ENCODE peak calls at places on chromosomes 12 and 14, in ten cellular contexts. S is mammary epithelial cell, M is ascending aorta, V is Peyer's patch, P is tibial nerve, Y is OCI-LY7, H is pancreas, X is thyroid gland, U is left ventricle myocardium inferior, L is IMR-90. N is an unnamed sample.

GRCh38 chr14:103641181-103641580 is 12.2 kb downstream of the KLC1 start:
- DNase-seq in S (peak; percentile 87), M (no peak), V (no peak), P (no peak), Y (no peak), H (no peak), X (no peak), U (no peak), L (peak; percentile 82), N (no peak)

GRCh38 chr12:45598761-45599160 is 130.7 kb upstream of the ARID2 start:
- DNase-seq in S (no peak), M (no peak), V (no peak), P (no peak), Y (no peak), H (no peak), X (no peak), U (no peak), L (no peak), N (no peak)

GRCh38 chr12:76890407-76891143 is 11.8 kb upstream of the CSRP2 start:
- DNase-seq in S (peak; percentile 72), M (no peak), V (no peak), P (no peak), Y (no peak), H (no peak), X (no peak), U (no peak), L (no peak), N (no peak)

GRCh38 chr12:8699714-8700113 is 1.9 kb downstream of the RIMKLB start:
- DNase-seq in S (no peak), M (no peak), V (no peak), P (no peak), Y (peak; percentile 51), H (no peak), X (peak; percentile 38), U (no peak), L (no peak), N (no peak)

GRCh38 chr12:110756611-110757010 is 13.9 kb upstream of the PPP1CC start:
- DNase-seq in S (peak; percentile 37), M (no peak), V (no peak), P (no peak), Y (no peak), H (no peak), X (no peak), U (no peak), L (no peak), N (no peak)

GRCh38 chr12:113464852-113465719 is 6.6 kb downstream of the LHX5 start:
- DNase-seq in S (no peak), M (no peak), V (no peak), P (no peak), Y (no peak), H (no peak), X (no peak), U (no peak), L (no peak), N (no peak)

GRCh38 chr12:132444957-132445883 is 44.7 kb upstream of the FBRSL1 start:
- DNase-seq in S (no peak), M (no peak), V (no peak), P (peak; percentile 17), Y (peak; percentile 92), H (peak; percentile 29), X (peak; percentile 22), U (peak; percentile 24), L (no peak), N (no peak)

GRCh38 chr14:34498684-34499412 is 36.8 kb upstream of the SPTSSA start:
- DNase-seq in S (peak; percentile 43), M (no peak), V (no peak), P (no peak), Y (peak; percentile 38), H (no peak), X (no peak), U (no peak), L (peak; percentile 22), N (no peak)

GRCh38 chr14:34872822-34873590 is 2.2 kb downstream of the BAZ1A start:
- DNase-seq in S (peak; percentile 79), M (no peak), V (no peak), P (peak; percentile 12), Y (peak; percentile 23), H (no peak), X (peak; percentile 62), U (no peak), L (peak; percentile 69), N (no peak)

GRCh38 chr14:91036741-91037469 is 23.5 kb downstream of the RPS6KA5 start:
- DNase-seq in S (no peak), M (no peak), V (no peak), P (no peak), Y (no peak), H (no peak), X (no peak), U (no peak), L (no peak), N (no peak)

GRCh38 chr12:49939307-49939706 is 11.2 kb upstream of the AQP2 start:
- DNase-seq in S (no peak), M (peak; percentile 28), V (no peak), P (no peak), Y (no peak), H (no peak), X (no peak), U (no peak), L (no peak), N (no peak)

GRCh38 chr12:120142231-120142877 is 25.8 kb upstream of the RAB35 start:
- DNase-seq in S (no peak), M (no peak), V (no peak), P (no peak), Y (no peak), H (no peak), X (no peak), U (no peak), L (peak; percentile 46), N (no peak)
- H3K36me3 ChIP-seq in S (peaks cover 48% of the 10 kb centered on the region), M (peaks cover 97% of the 10 kb centered on the region), V (peaks cover 100% of the 10 kb centered on the region), P (peaks cover 58% of the 10 kb centered on the region), Y (peaks cover 100% of the 10 kb centered on the region), H (peaks cover 53% of the 10 kb centered on the region), X (peaks cover 90% of the 10 kb centered on the region), U (peaks cover 100% of the 10 kb centered on the region), L (peaks cover 82% of the 10 kb centered on the region), N (peaks cover 100% of the 10 kb centered on the region)

DNA sequence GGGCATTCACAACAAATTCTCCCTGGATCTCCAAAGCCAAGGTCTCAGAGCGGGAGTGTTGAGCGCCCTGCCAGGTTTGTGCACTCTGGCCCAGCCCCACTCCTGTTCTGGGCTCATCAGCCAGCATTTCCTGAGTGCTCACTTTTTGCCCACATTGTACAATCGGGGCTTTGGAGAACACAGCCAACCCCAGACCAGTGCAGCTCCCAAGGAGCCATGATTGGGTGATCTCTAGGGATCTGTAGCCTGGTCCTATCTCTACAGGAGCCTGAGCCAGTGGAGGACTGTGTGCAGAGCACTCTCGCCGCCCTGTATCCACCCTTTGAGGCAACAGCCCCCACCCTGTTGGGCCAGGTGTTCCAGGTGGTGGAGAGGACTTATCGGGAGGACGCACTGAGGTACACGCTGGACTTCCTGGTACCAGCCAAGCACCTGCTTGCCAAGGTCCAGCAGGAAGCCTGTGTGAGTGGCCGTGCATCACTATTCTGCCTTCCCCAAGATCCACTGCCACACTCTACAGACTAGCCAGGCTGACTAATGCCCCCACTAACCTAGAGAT is 2.8 kb downstream of the ARHGEF40 start:
- DNase-seq in S (no peak), M (no peak), V (peak; percentile 72), P (no peak), Y (no peak), H (no peak), X (peak; percentile 24), U (no peak), L (no peak), N (no peak)
- H3K4me1 ChIP-seq in S (peaks cover 30% of the 10 kb centered on the region), M (peaks cover 11% of the 10 kb centered on the region), V (peaks cover 31% of the 10 kb centered on the region), P (no peaks in the 10 kb centered on the region), Y (peaks cover 41% of the 10 kb centered on the region), H (no peaks in the 10 kb centered on the region), X (peaks cover 48% of the 10 kb centered on the region), U (peaks cover 46% of the 10 kb centered on the region), L (peaks cover 22% of the 10 kb centered on the region), N (peaks cover 25% of the 10 kb centered on the region)

GRCh38 chr12:124745891-124746570 is 117.6 kb downstream of the SCARB1 start:
- DNase-seq in S (peak; percentile 77), M (peak; percentile 98), V (peak; percentile 80), P (peak; percentile 91), Y (no peak), H (peak; percentile 86), X (peak; percentile 96), U (peak; percentile 95), L (peak; percentile 81), N (peak; percentile 92)
- TF ChIP-seq CTCF in S (no peak), M (no peak), V (no peak), P (no peak), Y (no peak), H (no peak), X (no peak), U (no peak), L (no peak), N (no peak)

GRCh38 chr12:103948746-103949406 is 16.8 kb upstream of the TDG start:
- DNase-seq in S (no peak), M (no peak), V (no peak), P (no peak), Y (no peak), H (no peak), X (no peak), U (no peak), L (no peak), N (no peak)

GRCh38 chr12:103947871-103948555 is 17.7 kb upstream of the TDG start:
- DNase-seq in S (no peak), M (no peak), V (no peak), P (no peak), Y (no peak), H (no peak), X (no peak), U (no peak), L (no peak), N (no peak)

DNA sequence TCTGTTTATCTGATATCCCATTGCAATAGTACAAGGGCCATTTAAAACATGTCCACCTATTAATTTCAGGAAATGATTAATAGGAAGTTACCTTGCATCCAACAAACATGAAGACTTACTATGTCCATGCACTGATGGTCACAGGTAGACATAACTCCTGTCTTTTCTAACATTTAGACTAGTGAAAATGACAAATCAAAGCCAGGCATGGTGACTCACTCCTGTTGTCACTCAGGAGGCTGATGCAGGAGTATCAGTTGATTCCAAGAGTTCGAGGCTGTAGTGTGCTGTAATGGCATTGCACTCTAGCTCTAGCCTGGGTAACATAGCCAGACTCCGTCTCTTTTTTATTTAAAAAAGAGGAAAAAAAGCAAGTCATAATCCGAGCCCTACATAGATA is 14.8 kb downstream of the HSP90B1 start:
- DNase-seq in S (no peak), M (no peak), V (no peak), P (no peak), Y (no peak), H (no peak), X (no peak), U (no peak), L (no peak), N (no peak)
- H3K36me3 ChIP-seq in S (peaks cover 85% of the 10 kb centered on the region), M (peaks cover 96% of the 10 kb centered on the region), V (peaks cover 97% of the 10 kb centered on the region), P (peaks cover 46% of the 10 kb centered on the region), Y (peaks cover 100% of the 10 kb centered on the region), H (peaks cover 92% of the 10 kb centered on the region), X (peaks cover 100% of the 10 kb centered on the region), U (peaks cover 100% of the 10 kb centered on the region), L (peaks cover 61% of the 10 kb centered on the region), N (peaks cover 7% of the 10 kb centered on the region)

DNA sequence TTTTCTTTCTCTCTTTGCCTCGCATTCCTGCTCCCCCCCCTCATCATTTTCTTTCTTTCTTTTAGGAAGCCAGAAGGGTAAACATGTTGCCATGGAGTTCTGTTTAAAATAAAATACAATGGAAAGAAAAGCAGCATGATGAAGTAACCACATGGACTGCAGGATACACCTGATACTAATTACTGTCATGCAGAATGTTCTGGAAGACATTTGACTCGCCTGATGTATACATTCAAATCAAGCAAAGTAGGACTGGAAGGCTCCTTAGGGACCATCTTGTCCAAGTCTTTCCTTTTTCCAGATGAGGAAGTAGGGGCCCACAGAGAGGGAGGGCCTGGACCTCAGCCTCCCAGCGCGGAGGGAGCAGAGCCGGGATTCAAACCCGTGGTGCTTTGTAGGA is 2.4 kb upstream of the MEG3 start:
- DNase-seq in S (no peak), M (no peak), V (no peak), P (no peak), Y (no peak), H (no peak), X (no peak), U (no peak), L (no peak), N (no peak)
- H3K4me1 ChIP-seq in S (no peaks in the 10 kb centered on the region), M (no peaks in the 10 kb centered on the region), V (no peaks in the 10 kb centered on the region), P (no peaks in the 10 kb centered on the region), Y (no peaks in the 10 kb centered on the region), H (no peaks in the 10 kb centered on the region), X (no peaks in the 10 kb centered on the region), U (peaks cover 4% of the 10 kb centered on the region), L (peaks cover 5% of the 10 kb centered on the region), N (no peaks in the 10 kb centered on the region)

N was measured in heart right ventricle.